ENCODE peak calls at places on chromosomes 4 and X, in nine cellular contexts. One of them, this sample, is unnamed.

GRCh38 chr4:47926667-47927258 is 12.4 kb upstream of the NFXL1 start:
- DNase-seq in neural crest cell: peak
- DNase-seq in AG04450: no peak
- DNase-seq in activated CD4-positive, alpha-beta T cell treated with anti-CD3 and anti-CD28 coated beads for 1 hour: peak
- DNase-seq in astrocyte of the spinal cord: peak
- DNase-seq in activated T-cell treated with anti-CD3 and anti-CD28 coated beads for 48 hours: peak
- DNase-seq in activated T-helper 1 cell treated with anti-CD3 and anti-CD28 coated beads, Interleukin-12 subunit alpha, Interleukin-12 subunit beta, Interleukin-2, Interleukin-4 antibody, amounts not matched to agents 30 ng/mL and 10 ng/mL and 1 ng/mL, durations not matched to agents 14 hours and 24 hours and 36 hours: peak
- DNase-seq in nucleus accumbens: no peak
- DNase-seq in body of pancreas: peak
- DNase-seq in this sample: peak

GRCh38 chrX:70176938-70177533 is at the start of gene DGAT2L6:
- DNase-seq in neural crest cell: no peak
- DNase-seq in AG04450: no peak
- DNase-seq in activated CD4-positive, alpha-beta T cell treated with anti-CD3 and anti-CD28 coated beads for 1 hour: no peak
- DNase-seq in astrocyte of the spinal cord: no peak
- DNase-seq in activated T-cell treated with anti-CD3 and anti-CD28 coated beads for 48 hours: no peak
- DNase-seq in activated T-helper 1 cell treated with anti-CD3 and anti-CD28 coated beads, Interleukin-12 subunit alpha, Interleukin-12 subunit beta, Interleukin-2, Interleukin-4 antibody, amounts not matched to agents 30 ng/mL and 10 ng/mL and 1 ng/mL, durations not matched to agents 14 hours and 24 hours and 36 hours: no peak
- DNase-seq in nucleus accumbens: no peak
- DNase-seq in body of pancreas: no peak
- DNase-seq in this sample: no peak

GRCh38 chr4:57100979-57101629 is 9.1 kb downstream of the IGFBP7 start:
- DNase-seq in neural crest cell: no peak
- DNase-seq in AG04450: no peak
- DNase-seq in activated CD4-positive, alpha-beta T cell treated with anti-CD3 and anti-CD28 coated beads for 1 hour: no peak
- DNase-seq in astrocyte of the spinal cord: peak
- DNase-seq in activated T-cell treated with anti-CD3 and anti-CD28 coated beads for 48 hours: no peak
- DNase-seq in activated T-helper 1 cell treated with anti-CD3 and anti-CD28 coated beads, Interleukin-12 subunit alpha, Interleukin-12 subunit beta, Interleukin-2, Interleukin-4 antibody, amounts not matched to agents 30 ng/mL and 10 ng/mL and 1 ng/mL, durations not matched to agents 14 hours and 24 hours and 36 hours: no peak
- DNase-seq in nucleus accumbens: no peak
- DNase-seq in body of pancreas: no peak
- DNase-seq in this sample: no peak

GRCh38 chrX:148874621-148875020 is 374.2 kb downstream of the AFF2 start:
- DNase-seq in neural crest cell: no peak
- DNase-seq in AG04450: peak
- DNase-seq in activated CD4-positive, alpha-beta T cell treated with anti-CD3 and anti-CD28 coated beads for 1 hour: no peak
- DNase-seq in astrocyte of the spinal cord: peak
- DNase-seq in activated T-cell treated with anti-CD3 and anti-CD28 coated beads for 48 hours: no peak
- DNase-seq in activated T-helper 1 cell treated with anti-CD3 and anti-CD28 coated beads, Interleukin-12 subunit alpha, Interleukin-12 subunit beta, Interleukin-2, Interleukin-4 antibody, amounts not matched to agents 30 ng/mL and 10 ng/mL and 1 ng/mL, durations not matched to agents 14 hours and 24 hours and 36 hours: no peak
- DNase-seq in nucleus accumbens: no peak
- DNase-seq in body of pancreas: no peak
- DNase-seq in this sample: no peak

GRCh38 chr4:304987-305680 is at the start of gene ZNF732:
- DNase-seq in neural crest cell: peak
- DNase-seq in AG04450: peak
- DNase-seq in activated CD4-positive, alpha-beta T cell treated with anti-CD3 and anti-CD28 coated beads for 1 hour: no peak
- DNase-seq in astrocyte of the spinal cord: peak
- DNase-seq in activated T-cell treated with anti-CD3 and anti-CD28 coated beads for 48 hours: no peak
- DNase-seq in activated T-helper 1 cell treated with anti-CD3 and anti-CD28 coated beads, Interleukin-12 subunit alpha, Interleukin-12 subunit beta, Interleukin-2, Interleukin-4 antibody, amounts not matched to agents 30 ng/mL and 10 ng/mL and 1 ng/mL, durations not matched to agents 14 hours and 24 hours and 36 hours: no peak
- DNase-seq in nucleus accumbens: no peak
- DNase-seq in body of pancreas: peak
- DNase-seq in this sample: no peak

GRCh38 chr4:181612240-181612639 is 631.0 kb upstream of the TENM3 start:
- DNase-seq in neural crest cell: no peak
- DNase-seq in AG04450: no peak
- DNase-seq in activated CD4-positive, alpha-beta T cell treated with anti-CD3 and anti-CD28 coated beads for 1 hour: no peak
- DNase-seq in astrocyte of the spinal cord: no peak
- DNase-seq in activated T-cell treated with anti-CD3 and anti-CD28 coated beads for 48 hours: no peak
- DNase-seq in activated T-helper 1 cell treated with anti-CD3 and anti-CD28 coated beads, Interleukin-12 subunit alpha, Interleukin-12 subunit beta, Interleukin-2, Interleukin-4 antibody, amounts not matched to agents 30 ng/mL and 10 ng/mL and 1 ng/mL, durations not matched to agents 14 hours and 24 hours and 36 hours: no peak
- DNase-seq in nucleus accumbens: no peak
- DNase-seq in body of pancreas: no peak
- DNase-seq in this sample: no peak

GRCh38 chr4:384311-385010 is 46.8 kb downstream of the ZNF141 start:
- DNase-seq in neural crest cell: no peak
- DNase-seq in AG04450: no peak
- DNase-seq in activated CD4-positive, alpha-beta T cell treated with anti-CD3 and anti-CD28 coated beads for 1 hour: no peak
- DNase-seq in astrocyte of the spinal cord: no peak
- DNase-seq in activated T-cell treated with anti-CD3 and anti-CD28 coated beads for 48 hours: no peak
- DNase-seq in activated T-helper 1 cell treated with anti-CD3 and anti-CD28 coated beads, Interleukin-12 subunit alpha, Interleukin-12 subunit beta, Interleukin-2, Interleukin-4 antibody, amounts not matched to agents 30 ng/mL and 10 ng/mL and 1 ng/mL, durations not matched to agents 14 hours and 24 hours and 36 hours: no peak
- DNase-seq in nucleus accumbens: no peak
- DNase-seq in body of pancreas: no peak
- DNase-seq in this sample: no peak

GRCh38 chr4:155079866-155080265 is 128.6 kb upstream of the NPY2R start:
- DNase-seq in neural crest cell: no peak
- DNase-seq in AG04450: no peak
- DNase-seq in activated CD4-positive, alpha-beta T cell treated with anti-CD3 and anti-CD28 coated beads for 1 hour: no peak
- DNase-seq in astrocyte of the spinal cord: peak
- DNase-seq in activated T-cell treated with anti-CD3 and anti-CD28 coated beads for 48 hours: no peak
- DNase-seq in activated T-helper 1 cell treated with anti-CD3 and anti-CD28 coated beads, Interleukin-12 subunit alpha, Interleukin-12 subunit beta, Interleukin-2, Interleukin-4 antibody, amounts not matched to agents 30 ng/mL and 10 ng/mL and 1 ng/mL, durations not matched to agents 14 hours and 24 hours and 36 hours: no peak
- DNase-seq in nucleus accumbens: no peak
- DNase-seq in body of pancreas: no peak
- DNase-seq in this sample: no peak

GRCh38 chrX:110257889-110258288 is 60.0 kb downstream of the AMMECR1 start:
- DNase-seq in neural crest cell: no peak
- DNase-seq in AG04450: no peak
- DNase-seq in activated CD4-positive, alpha-beta T cell treated with anti-CD3 and anti-CD28 coated beads for 1 hour: no peak
- DNase-seq in astrocyte of the spinal cord: no peak
- DNase-seq in activated T-cell treated with anti-CD3 and anti-CD28 coated beads for 48 hours: no peak
- DNase-seq in activated T-helper 1 cell treated with anti-CD3 and anti-CD28 coated beads, Interleukin-12 subunit alpha, Interleukin-12 subunit beta, Interleukin-2, Interleukin-4 antibody, amounts not matched to agents 30 ng/mL and 10 ng/mL and 1 ng/mL, durations not matched to agents 14 hours and 24 hours and 36 hours: no peak
- DNase-seq in nucleus accumbens: no peak
- DNase-seq in body of pancreas: no peak
- DNase-seq in this sample: no peak

GRCh38 chrX:50100188-50100587 is 100.6 kb downstream of the AKAP4 start:
- DNase-seq in neural crest cell: no peak
- DNase-seq in AG04450: no peak
- DNase-seq in activated CD4-positive, alpha-beta T cell treated with anti-CD3 and anti-CD28 coated beads for 1 hour: no peak
- DNase-seq in astrocyte of the spinal cord: no peak
- DNase-seq in activated T-cell treated with anti-CD3 and anti-CD28 coated beads for 48 hours: no peak
- DNase-seq in activated T-helper 1 cell treated with anti-CD3 and anti-CD28 coated beads, Interleukin-12 subunit alpha, Interleukin-12 subunit beta, Interleukin-2, Interleukin-4 antibody, amounts not matched to agents 30 ng/mL and 10 ng/mL and 1 ng/mL, durations not matched to agents 14 hours and 24 hours and 36 hours: no peak
- DNase-seq in nucleus accumbens: no peak
- DNase-seq in body of pancreas: no peak
- DNase-seq in this sample: no peak

GRCh38 chr4:167906851-167907250 is 185.5 kb upstream of the ANXA10 start:
- DNase-seq in neural crest cell: no peak
- DNase-seq in AG04450: no peak
- DNase-seq in activated CD4-positive, alpha-beta T cell treated with anti-CD3 and anti-CD28 coated beads for 1 hour: no peak
- DNase-seq in astrocyte of the spinal cord: no peak
- DNase-seq in activated T-cell treated with anti-CD3 and anti-CD28 coated beads for 48 hours: no peak
- DNase-seq in activated T-helper 1 cell treated with anti-CD3 and anti-CD28 coated beads, Interleukin-12 subunit alpha, Interleukin-12 subunit beta, Interleukin-2, Interleukin-4 antibody, amounts not matched to agents 30 ng/mL and 10 ng/mL and 1 ng/mL, durations not matched to agents 14 hours and 24 hours and 36 hours: no peak
- DNase-seq in nucleus accumbens: no peak
- DNase-seq in body of pancreas: no peak
- DNase-seq in this sample: no peak

GRCh38 chr4:74738756-74739155 is 55.6 kb downstream of the BTC start:
- DNase-seq in neural crest cell: no peak
- DNase-seq in AG04450: no peak
- DNase-seq in activated CD4-positive, alpha-beta T cell treated with anti-CD3 and anti-CD28 coated beads for 1 hour: no peak
- DNase-seq in astrocyte of the spinal cord: no peak
- DNase-seq in activated T-cell treated with anti-CD3 and anti-CD28 coated beads for 48 hours: no peak
- DNase-seq in activated T-helper 1 cell treated with anti-CD3 and anti-CD28 coated beads, Interleukin-12 subunit alpha, Interleukin-12 subunit beta, Interleukin-2, Interleukin-4 antibody, amounts not matched to agents 30 ng/mL and 10 ng/mL and 1 ng/mL, durations not matched to agents 14 hours and 24 hours and 36 hours: no peak
- DNase-seq in nucleus accumbens: no peak
- DNase-seq in body of pancreas: no peak
- DNase-seq in this sample: no peak

This sample was measured in T-helper 2 cell.